ENCODE peak calls at places on chromosome 3, in four cellular contexts. One of them, this sample, is unnamed. For H3K9me3, the result is how much of the 10 kb centered on the place peaks cover.

GRCh38 chr3:11053926-11054503 is 61.5 kb downstream of the SLC6A1 start:
- DNase-seq in breast epithelium: no peak
- DNase-seq in thoracic aorta: no peak
- DNase-seq in upper lobe of right lung: no peak
- DNase-seq in this sample: no peak

GRCh38 chr3:73820431-73820830 is 195.7 kb upstream of the PDZRN3 start:
- DNase-seq in upper lobe of right lung: no peak
- DNase-seq in breast epithelium: no peak
- DNase-seq in thoracic aorta: no peak
- DNase-seq in this sample: no peak

GRCh38 chr3:171459130-171459941 is 869 bp downstream of the TNIK start:
- DNase-seq in upper lobe of right lung: peak
- DNase-seq in thoracic aorta: no peak
- DNase-seq in breast epithelium: no peak
- DNase-seq in this sample: peak

GRCh38 chr3:81352867-81353266 is 408.6 kb downstream of the GBE1 start:
- DNase-seq in upper lobe of right lung: no peak
- DNase-seq in breast epithelium: no peak
- DNase-seq in thoracic aorta: no peak
- DNase-seq in this sample: no peak

GRCh38 chr3:100988080-100988479 is 5.1 kb downstream of the ABI3BP start:
- DNase-seq in breast epithelium: no peak
- DNase-seq in upper lobe of right lung: no peak
- DNase-seq in thoracic aorta: no peak
- DNase-seq in this sample: no peak

GRCh38 chr3:113423699-113424098 is 17.6 kb downstream of the CFAP44 start:
- DNase-seq in upper lobe of right lung: no peak
- DNase-seq in breast epithelium: no peak
- DNase-seq in thoracic aorta: no peak
- DNase-seq in this sample: no peak

GRCh38 chr3:97479740-97480139 is 284.8 kb upstream of the ARL6 start:
- DNase-seq in breast epithelium: no peak
- DNase-seq in upper lobe of right lung: no peak
- DNase-seq in thoracic aorta: no peak
- DNase-seq in this sample: no peak

GRCh38 chr3:9715764-9716437 is 12.3 kb downstream of the CPNE9 start:
- DNase-seq in breast epithelium: peak
- DNase-seq in upper lobe of right lung: peak
- DNase-seq in thoracic aorta: peak
- DNase-seq in this sample: peak

GRCh38 chr3:71583569-71584215 is at the start of gene FOXP1:
- DNase-seq in upper lobe of right lung: peak
- DNase-seq in thoracic aorta: peak
- DNase-seq in breast epithelium: peak
- DNase-seq in this sample: peak

GRCh38 chr3:169458323-169458722 is 205.2 kb downstream of the MECOM start:
- DNase-seq in breast epithelium: no peak
- DNase-seq in thoracic aorta: no peak
- DNase-seq in upper lobe of right lung: no peak
- DNase-seq in this sample: no peak

GRCh38 chr3:8204846-8205624 is 296.6 kb upstream of the LMCD1 start:
- DNase-seq in upper lobe of right lung: no peak
- DNase-seq in breast epithelium: no peak
- DNase-seq in thoracic aorta: no peak
- DNase-seq in this sample: no peak

GRCh38 chr3:171343688-171344087 is 116.5 kb downstream of the TNIK start:
- DNase-seq in breast epithelium: no peak
- DNase-seq in thoracic aorta: no peak
- DNase-seq in upper lobe of right lung: no peak
- DNase-seq in this sample: no peak

GRCh38 chr3:190562866-190563525 is 49.1 kb downstream of the IL1RAP start:
- DNase-seq in upper lobe of right lung: no peak
- DNase-seq in thoracic aorta: no peak
- DNase-seq in breast epithelium: no peak
- DNase-seq in this sample: no peak

GRCh38 chr3:74413547-74414241 is 200.8 kb downstream of the CNTN3 start:
- DNase-seq in thoracic aorta: no peak
- DNase-seq in breast epithelium: no peak
- DNase-seq in upper lobe of right lung: no peak
- DNase-seq in this sample: no peak

GRCh38 chr3:125042725-125043406 is 12.9 kb downstream of the HEG1 start:
- DNase-seq in breast epithelium: no peak
- DNase-seq in thoracic aorta: peak
- DNase-seq in upper lobe of right lung: no peak
- DNase-seq in this sample: no peak

GRCh38 chr3:156718622-156719300 is 44.4 kb downstream of the TIPARP start:
- DNase-seq in thoracic aorta: no peak
- DNase-seq in upper lobe of right lung: no peak
- DNase-seq in breast epithelium: no peak
- DNase-seq in this sample: no peak

GRCh38 chr3:46412786-46413298 is 5.8 kb downstream of the CCRL2 start:
- DNase-seq in thoracic aorta: no peak
- DNase-seq in upper lobe of right lung: no peak
- DNase-seq in breast epithelium: no peak
- DNase-seq in this sample: no peak

GRCh38 chr3:131655076-131655685 is 152.4 kb upstream of the MRPL3 start:
- DNase-seq in breast epithelium: no peak
- DNase-seq in upper lobe of right lung: no peak
- DNase-seq in thoracic aorta: no peak
- DNase-seq in this sample: no peak

GRCh38 chr3:158267015-158267414 is 157.1 kb downstream of the RSRC1 start:
- DNase-seq in thoracic aorta: no peak
- DNase-seq in upper lobe of right lung: no peak
- DNase-seq in breast epithelium: no peak
- DNase-seq in this sample: no peak

GRCh38 chr3:193134895-193135294 is 106.1 kb upstream of the PLAAT1 start:
- DNase-seq in breast epithelium: no peak
- DNase-seq in thoracic aorta: no peak
- DNase-seq in upper lobe of right lung: no peak
- DNase-seq in this sample: no peak

GRCh38 chr3:168212664-168213255 is 117.0 kb upstream of the GOLIM4 start:
- DNase-seq in thoracic aorta: no peak
- DNase-seq in breast epithelium: no peak
- DNase-seq in upper lobe of right lung: no peak
- DNase-seq in this sample: no peak

GRCh38 chr3:128275316-128276150 is 122.3 kb downstream of the EEFSEC start:
- DNase-seq in thoracic aorta: no peak
- DNase-seq in upper lobe of right lung: no peak
- DNase-seq in breast epithelium: no peak
- DNase-seq in this sample: no peak

GRCh38 chr3:122892118-122892517 is 97.2 kb downstream of the SLC49A4 start:
- DNase-seq in thoracic aorta: no peak
- DNase-seq in upper lobe of right lung: no peak
- DNase-seq in breast epithelium: no peak
- DNase-seq in this sample: no peak

GRCh38 chr3:169026543-169027181 is 636.9 kb downstream of the MECOM start:
- DNase-seq in upper lobe of right lung: no peak
- DNase-seq in breast epithelium: no peak
- DNase-seq in thoracic aorta: no peak
- DNase-seq in this sample: no peak

GRCh38 chr3:38235466-38235865 is 30.1 kb upstream of the SLC22A13 start:
- DNase-seq in upper lobe of right lung: no peak
- DNase-seq in thoracic aorta: no peak
- DNase-seq in breast epithelium: no peak
- DNase-seq in this sample: no peak

DNA sequence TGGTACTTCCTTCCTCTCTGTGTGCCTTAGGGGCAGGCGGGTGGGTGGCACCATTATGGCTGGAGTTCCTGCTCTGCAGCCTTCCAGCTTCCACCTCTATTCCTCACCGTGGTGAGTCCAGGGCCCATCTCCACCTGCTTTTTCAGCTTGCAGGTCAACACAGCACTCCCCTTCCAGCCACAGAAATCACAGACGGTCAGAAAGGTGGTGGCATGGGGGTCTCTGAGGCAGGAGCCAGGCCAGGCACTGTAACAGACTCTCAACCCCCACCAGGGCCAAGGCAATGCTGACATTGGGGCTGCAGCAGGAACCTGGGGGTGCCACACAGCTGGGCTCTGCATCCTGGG is 16.6 kb downstream of the KLF15 start:
- DNase-seq in upper lobe of right lung: peak
- DNase-seq in breast epithelium: no peak
- DNase-seq in thoracic aorta: no peak
- DNase-seq in this sample: no peak
- H3K9me3 ChIP-seq in upper lobe of right lung: under half
- H3K9me3 ChIP-seq in breast epithelium: under half
- H3K9me3 ChIP-seq in thoracic aorta: under half
- H3K9me3 ChIP-seq in this sample: under half

GRCh38 chr3:134381048-134381447 is 6.8 kb upstream of the AMOTL2 start:
- DNase-seq in breast epithelium: no peak
- DNase-seq in thoracic aorta: no peak
- DNase-seq in upper lobe of right lung: no peak
- DNase-seq in this sample: no peak
- H3K27ac ChIP-seq in breast epithelium: peak
- H3K27ac ChIP-seq in thoracic aorta: no peak
- H3K27ac ChIP-seq in upper lobe of right lung: peak
- H3K27ac ChIP-seq in this sample: no peak

DNA sequence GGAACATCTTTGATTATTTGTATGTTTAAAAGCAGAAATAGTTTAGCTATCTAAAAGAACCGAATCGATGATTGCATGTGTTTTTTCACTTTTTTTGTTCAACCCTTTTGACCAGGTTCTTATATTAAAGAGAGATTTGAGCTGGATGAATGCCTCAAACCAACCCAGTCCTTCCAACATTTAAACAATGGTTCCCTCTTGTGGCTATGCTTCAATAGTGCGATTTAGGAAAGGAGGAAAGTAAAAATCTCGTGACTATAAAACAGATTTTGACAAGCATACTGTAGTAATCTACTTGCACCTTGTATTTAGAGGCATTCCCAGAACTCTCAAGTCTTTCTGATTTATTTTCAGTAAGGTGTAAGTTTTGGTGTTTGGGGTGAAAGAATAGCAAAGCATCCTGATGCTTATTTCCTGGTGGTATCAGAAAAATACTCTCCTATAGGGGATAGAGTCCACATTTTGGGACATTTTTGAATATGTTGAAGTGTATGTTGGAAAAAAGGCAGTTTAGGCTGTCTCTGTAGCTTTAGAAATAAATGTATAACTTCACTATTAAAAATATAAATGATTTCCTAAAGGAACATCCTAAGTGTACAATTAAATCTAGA is 159.6 kb upstream of the KCNH8 start:
- DNase-seq in breast epithelium: no peak
- DNase-seq in upper lobe of right lung: no peak
- DNase-seq in thoracic aorta: no peak
- DNase-seq in this sample: no peak
- H3K4me3 ChIP-seq in breast epithelium: no peak
- H3K4me3 ChIP-seq in upper lobe of right lung: no peak
- H3K4me3 ChIP-seq in thoracic aorta: no peak
- H3K4me3 ChIP-seq in this sample: no peak

DNA sequence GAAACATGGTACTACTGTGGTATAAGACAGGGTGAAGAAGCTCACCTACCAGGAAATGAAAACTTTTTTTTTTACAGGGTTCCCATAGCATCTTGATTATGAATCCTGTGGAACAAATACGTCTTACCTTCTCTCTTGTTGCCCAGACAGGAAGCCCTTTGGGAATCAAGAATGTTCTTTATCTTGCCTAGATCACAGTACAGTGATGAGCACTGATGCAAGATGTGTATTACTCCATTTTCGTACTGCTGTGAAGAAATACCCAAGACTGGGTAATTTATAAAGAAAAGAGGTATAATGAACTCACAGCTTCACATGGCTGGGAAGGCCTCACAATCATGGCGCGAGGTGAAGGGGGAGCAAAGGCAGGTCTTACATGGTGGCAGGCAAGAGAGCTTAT is 281.3 kb downstream of the UBE2E2 start:
- DNase-seq in upper lobe of right lung: no peak
- DNase-seq in breast epithelium: no peak
- DNase-seq in thoracic aorta: no peak
- DNase-seq in this sample: no peak
- H3K9me3 ChIP-seq in upper lobe of right lung: under half
- H3K9me3 ChIP-seq in breast epithelium: under half
- H3K9me3 ChIP-seq in thoracic aorta: under half
- H3K9me3 ChIP-seq in this sample: under half

GRCh38 chr3:124034809-124035152 is 42.9 kb upstream of the ROPN1 start:
- DNase-seq in upper lobe of right lung: no peak
- DNase-seq in breast epithelium: no peak
- DNase-seq in thoracic aorta: no peak
- DNase-seq in this sample: no peak

GRCh38 chr3:124033360-124034015 is 41.6 kb upstream of the ROPN1 start:
- DNase-seq in breast epithelium: no peak
- DNase-seq in upper lobe of right lung: peak
- DNase-seq in thoracic aorta: no peak
- DNase-seq in this sample: no peak

GRCh38 chr3:124032351-124032880 is 40.5 kb upstream of the ROPN1 start:
- DNase-seq in thoracic aorta: no peak
- DNase-seq in breast epithelium: no peak
- DNase-seq in upper lobe of right lung: no peak
- DNase-seq in this sample: no peak

GRCh38 chr3:124034016-124034808 is 42.3 kb upstream of the ROPN1 start:
- DNase-seq in upper lobe of right lung: peak
- DNase-seq in thoracic aorta: no peak
- DNase-seq in breast epithelium: no peak
- DNase-seq in this sample: no peak

DNA sequence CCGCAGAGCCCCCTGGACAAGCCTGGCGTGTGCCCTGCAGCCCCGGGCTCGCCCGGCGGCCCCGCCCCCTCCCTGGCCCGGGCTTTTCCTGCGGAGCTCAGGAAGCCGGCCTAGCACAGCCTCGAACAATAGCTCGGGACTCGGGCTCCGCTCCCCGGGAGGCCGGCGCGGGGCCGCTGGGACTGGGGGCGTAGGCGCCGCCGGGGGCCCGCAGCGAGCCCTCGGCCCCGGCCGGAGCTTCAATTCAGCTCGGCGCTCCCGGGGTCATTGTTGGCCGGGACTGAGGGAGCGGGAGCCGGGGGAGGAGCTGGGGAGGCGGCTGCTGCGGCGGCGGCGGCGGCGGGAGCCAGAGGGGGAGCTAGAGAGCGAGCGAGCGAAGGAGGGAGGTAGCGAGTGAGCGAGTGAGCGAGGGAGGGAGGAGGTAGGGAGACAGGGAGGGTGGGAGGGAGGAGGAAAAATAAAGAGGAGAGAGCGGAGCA is 41.0 kb upstream of the ROPN1 start:
- DNase-seq in breast epithelium: peak
- DNase-seq in upper lobe of right lung: peak
- DNase-seq in thoracic aorta: peak
- DNase-seq in this sample: peak
- H3K27ac ChIP-seq in breast epithelium: peak
- H3K27ac ChIP-seq in upper lobe of right lung: peak
- H3K27ac ChIP-seq in thoracic aorta: peak
- H3K27ac ChIP-seq in this sample: no peak

GRCh38 chr3:119296723-119297122 is 2.5 kb downstream of the ARHGAP31 start:
- DNase-seq in breast epithelium: no peak
- DNase-seq in thoracic aorta: no peak
- DNase-seq in upper lobe of right lung: no peak
- DNase-seq in this sample: no peak
- H3K4me3 ChIP-seq in breast epithelium: peak
- H3K4me3 ChIP-seq in thoracic aorta: peak
- H3K4me3 ChIP-seq in upper lobe of right lung: peak
- H3K4me3 ChIP-seq in this sample: peak

GRCh38 chr3:53658613-53659193 is 164.3 kb downstream of the CACNA1D start:
- DNase-seq in upper lobe of right lung: no peak
- DNase-seq in breast epithelium: no peak
- DNase-seq in thoracic aorta: no peak
- DNase-seq in this sample: no peak
- H3K9me3 ChIP-seq in upper lobe of right lung: under half
- H3K9me3 ChIP-seq in breast epithelium: under half
- H3K9me3 ChIP-seq in thoracic aorta: under half
- H3K9me3 ChIP-seq in this sample: under half